ENCODE peak calls at places on chromosomes 6 and 20, in nine cellular contexts. C is testis; W is CD8-positive, alpha-beta T cell; R is GM23338; K is aorta; O is cardiac muscle cell; F is esophagus squamous epithelium; I is tibial artery; A is HCT116. Y is an unnamed sample.

GRCh38 chr20:38857703-38858102 is 52.2 kb downstream of the PPP1R16B start:
- DNase-seq in A (no peak), K (no peak), C (no peak), R (no peak), O (no peak), I (no peak), F (no peak), W (no peak), Y (no peak)

GRCh38 chr6:166422201-166422940 is 39.6 kb upstream of the MPC1 start:
- DNase-seq in O (no peak), W (no peak), I (no peak), A (no peak), K (no peak), R (no peak), C (no peak), F (no peak), Y (no peak)

GRCh38 chr20:6240059-6240458 is 117.2 kb upstream of the FERMT1 start:
- DNase-seq in O (no peak), F (no peak), K (no peak), W (no peak), R (peak; percentile 9), I (no peak), A (no peak), C (no peak), Y (no peak)

GRCh38 chr6:24831771-24832718 is 33.3 kb upstream of the ARMH2 start:
- DNase-seq in C (no peak), A (no peak), I (no peak), R (no peak), O (no peak), F (no peak), W (no peak), K (no peak), Y (peak; percentile 40)

GRCh38 chr6:115838763-115839401 is 221.8 kb downstream of the FRK start:
- DNase-seq in O (peak; percentile 33), C (peak; percentile 48), F (no peak), R (peak; percentile 79), W (no peak), A (peak; percentile 55), K (no peak), I (no peak), Y (peak; percentile 13)

GRCh38 chr6:165725201-165725600 is 62.2 kb upstream of the PDE10A start:
- DNase-seq in K (no peak), O (no peak), F (no peak), W (no peak), R (peak; percentile 41), A (no peak), I (no peak), C (no peak), Y (no peak)

GRCh38 chr20:1894471-1894950 is 696 bp upstream of the SIRPA start:
- DNase-seq in F (no peak), O (peak; percentile 83), C (peak; percentile 56), A (no peak), K (peak; percentile 76), I (no peak), W (no peak), R (no peak), Y (peak; percentile 59)

GRCh38 chr20:50313223-50313820 is 122.7 kb downstream of the CEBPB start:
- DNase-seq in C (peak; percentile 56), A (no peak), K (no peak), F (no peak), O (no peak), R (no peak), W (no peak), I (no peak), Y (peak; percentile 61)

GRCh38 chr6:4723383-4723782 is 52.8 kb upstream of the CDYL start:
- DNase-seq in W (no peak), R (peak; percentile 27), A (no peak), F (no peak), K (no peak), C (no peak), O (no peak), I (no peak), Y (no peak)

GRCh38 chr6:15752820-15753219 is 90.0 kb upstream of the DTNBP1 start:
- DNase-seq in W (no peak), C (peak; percentile 31), A (no peak), K (no peak), R (peak; percentile 46), O (peak; percentile 46), F (no peak), I (no peak), Y (no peak)

GRCh38 chr20:79565-79964 is 7.9 kb upstream of the DEFB125 start:
- DNase-seq in A (no peak), I (no peak), K (no peak), O (no peak), F (no peak), C (no peak), R (no peak), W (no peak), Y (no peak)

GRCh38 chr6:17115251-17116089 is 13.6 kb downstream of the STMND1 start:
- DNase-seq in R (no peak), F (no peak), I (no peak), K (no peak), W (no peak), O (peak; percentile 34), A (peak; percentile 34), C (peak; percentile 29), Y (peak; percentile 93)

GRCh38 chr6:129659590-129660345 is 50.2 kb downstream of the ARHGAP18 start:
- DNase-seq in O (no peak), C (peak; percentile 54), I (no peak), W (no peak), A (no peak), R (no peak), K (no peak), F (no peak), Y (peak; percentile 39)

GRCh38 chr20:23399568-23400241 is 21.6 kb downstream of the NAPB start:
- DNase-seq in C (no peak), R (no peak), I (no peak), W (no peak), O (peak; percentile 22), A (no peak), K (no peak), F (no peak), Y (peak; percentile 58)

GRCh38 chr6:15499591-15499990 is 163.2 kb downstream of the DTNBP1 start:
- DNase-seq in K (no peak), R (no peak), O (no peak), F (no peak), C (no peak), W (no peak), A (no peak), I (no peak), Y (no peak)

GRCh38 chr20:16542477-16542876 is 30.8 kb downstream of the KIF16B start:
- DNase-seq in W (no peak), I (no peak), K (no peak), O (no peak), A (no peak), C (no peak), F (no peak), R (no peak), Y (no peak)

GRCh38 chr20:31715766-31716165 is 6.9 kb downstream of the BCL2L1 start:
- DNase-seq in K (no peak), R (no peak), C (no peak), W (no peak), A (no peak), O (no peak), F (no peak), I (no peak), Y (no peak)

GRCh38 chr20:19991826-19992225 is 25.3 kb upstream of the NAA20 start:
- DNase-seq in A (no peak), R (no peak), F (no peak), O (peak; percentile 68), I (no peak), C (no peak), W (no peak), K (no peak), Y (peak; percentile 58)
- H3K27ac ChIP-seq in A (no peak overlapping the region), R (no peak overlapping the region), F (peak overlapping the region; percentile 88), O (peak overlapping the region; percentile 71), I (no peak overlapping the region), C (no peak overlapping the region), W (no peak overlapping the region), K (peak overlapping the region; percentile 48), Y (peak overlapping the region; percentile 99)

GRCh38 chr6:26743157-26743821 is 83.7 kb upstream of the ZNF322 start:
- DNase-seq in R (peak; percentile 90), C (no peak), I (no peak), K (no peak), A (peak; percentile 76), O (peak; percentile 10), F (no peak), W (no peak), Y (peak; percentile 78)
- H3K4me3 ChIP-seq in R (peak overlapping the region; percentile 93), C (peak overlapping the region; percentile 10), I (no peak overlapping the region), K (no peak overlapping the region), A (no peak overlapping the region), O (peak overlapping the region; percentile 30), F (no peak overlapping the region), W (no peak overlapping the region), Y (no peak overlapping the region)

GRCh38 chr6:150600003-150600301 is 267 bp downstream of the PLEKHG1 start:
- DNase-seq in R (no peak), A (no peak), W (no peak), O (no peak), I (no peak), C (no peak), K (no peak), F (no peak), Y (no peak)
- H3K27ac ChIP-seq in R (no peak overlapping the region), A (peak overlapping the region; percentile 46), W (no peak overlapping the region), O (no peak overlapping the region), I (peak overlapping the region; percentile 2), C (peak overlapping the region; percentile 81), K (no peak overlapping the region), F (peak overlapping the region; percentile 93), Y (no peak overlapping the region)

DNA sequence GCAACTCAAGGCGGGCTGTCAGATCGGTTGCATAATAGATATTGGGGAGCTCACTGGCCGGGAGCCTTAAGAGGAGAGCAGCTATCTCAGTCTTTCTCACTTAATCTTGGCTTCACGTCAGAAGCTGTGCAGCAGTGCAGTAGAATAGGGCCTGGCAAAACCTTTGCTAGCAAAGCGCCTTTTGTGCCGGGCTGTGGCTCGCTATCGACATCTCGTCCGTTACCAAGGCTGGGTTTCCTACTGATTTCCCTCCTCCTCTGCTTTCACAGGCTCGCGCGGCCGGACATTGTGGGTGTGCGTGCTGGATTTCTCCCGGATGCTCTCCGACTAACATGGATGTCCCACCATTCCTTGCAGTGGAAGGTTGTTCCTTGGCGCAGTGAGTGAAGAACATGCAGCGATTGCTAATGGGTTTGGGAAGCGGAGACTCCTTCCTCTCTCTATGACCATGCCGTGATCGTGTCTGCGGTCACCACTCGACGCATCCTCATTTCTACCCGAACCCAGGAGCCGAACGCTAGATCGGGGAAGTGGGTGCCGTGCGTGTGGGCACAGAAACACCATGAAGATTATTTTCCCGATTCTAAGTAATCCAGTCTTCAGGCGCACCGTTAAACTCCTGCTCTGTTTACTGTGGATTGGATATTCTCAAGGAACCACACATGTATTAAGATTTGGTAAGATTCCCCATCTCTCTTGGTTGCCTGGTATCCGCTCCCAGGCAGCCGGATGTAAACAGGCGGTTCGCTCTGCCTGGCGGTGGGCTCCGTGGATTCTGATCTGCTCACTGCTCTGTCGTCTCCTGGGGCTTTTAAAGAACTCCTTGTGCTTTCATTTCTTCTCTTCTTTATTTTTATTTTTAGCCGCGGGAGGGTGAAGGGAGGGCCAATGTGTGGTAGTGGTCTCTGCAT is 5.5 kb downstream of the GRIK2 start:
- DNase-seq in F (no peak), A (no peak), I (no peak), K (no peak), W (no peak), C (no peak), O (no peak), R (peak; percentile 21), Y (peak; percentile 37)
- H3K4me3 ChIP-seq in F (no peak overlapping the region), A (no peak overlapping the region), I (no peak overlapping the region), K (no peak overlapping the region), W (no peak overlapping the region), C (no peak overlapping the region), O (no peak overlapping the region), R (peak overlapping the region; percentile 50), Y (peak overlapping the region; percentile 57)